ENCODE peak calls at places on chromosomes 12 and 14, in five cellular contexts. C is activated effector memory CD4-positive, alpha-beta T cell treated with Interleukin-2 at 50 U/mL for 16 hours; K is EL; Y is activated CD4-positive, alpha-beta memory T cell treated with anti-CD3 and anti-CD28 coated beads for 36 hours; R is stimulated activated effector memory CD8-positive, alpha-beta T cell treated with anti-CD3 and anti-CD28 coated beads, Interleukin-12 subunit alpha, Interleukin-12 subunit beta, amount 100 ng/mL, for 72 hours. Z is an unnamed sample.

GRCh38 chr14:90658541-90658967 is 157.7 kb downstream of the TTC7B start:
- DNase-seq in C (no peak), K (peak), Y (peak), R (no peak), Z (peak)

GRCh38 chr12:125015680-125016310 is 22.4 kb downstream of the BRI3BP start:
- DNase-seq in C (no peak), K (no peak), Y (no peak), R (no peak), Z (no peak)

GRCh38 chr14:60508707-60509437 is at the start of gene SIX6:
- DNase-seq in C (no peak), K (no peak), Y (peak), R (no peak), Z (no peak)

GRCh38 chr12:3632256-3633240 is 120.4 kb downstream of the CRACR2A start:
- DNase-seq in C (no peak), K (peak), Y (no peak), R (no peak), Z (no peak)

GRCh38 chr12:16555630-16556029 is 50.3 kb downstream of the LMO3 start:
- DNase-seq in C (no peak), K (no peak), Y (no peak), R (no peak), Z (peak)

GRCh38 chr12:93946542-93947150 is 201.7 kb upstream of the PLXNC1 start:
- DNase-seq in C (no peak), K (peak), Y (no peak), R (no peak), Z (peak)

GRCh38 chr12:32063796-32064195 is 42.9 kb upstream of the BICD1 start:
- DNase-seq in C (no peak), K (no peak), Y (no peak), R (no peak), Z (no peak)

GRCh38 chr14:72907886-72908285 is 14.0 kb upstream of the DPF3 start:
- DNase-seq in C (no peak), K (peak), Y (no peak), R (no peak), Z (peak)

GRCh38 chr14:96844857-96845570 is 47.8 kb downstream of the VRK1 start:
- DNase-seq in C (no peak), K (no peak), Y (no peak), R (no peak), Z (no peak)

GRCh38 chr12:53365245-53365904 is 14.6 kb upstream of the SP1 start:
- DNase-seq in C (no peak), K (no peak), Y (no peak), R (no peak), Z (peak)

GRCh38 chr12:84272324-84272723 is 640.3 kb downstream of the SLC6A15 start:
- DNase-seq in C (no peak), K (no peak), Y (no peak), R (no peak), Z (no peak)

GRCh38 chr14:80930836-80931389 is 10.6 kb downstream of the CEP128 start:
- DNase-seq in C (peak), K (peak), Y (peak), R (peak), Z (peak)

GRCh38 chr14:72714094-72714493 is 179.8 kb downstream of the DPF3 start:
- DNase-seq in C (peak), K (no peak), Y (peak), R (peak), Z (no peak)

GRCh38 chr12:22215467-22216253 is 118.8 kb downstream of the ST8SIA1 start:
- DNase-seq in C (no peak), K (no peak), Y (no peak), R (no peak), Z (no peak)

GRCh38 chr12:129530517-129530916 is 373.3 kb downstream of the TMEM132D start:
- DNase-seq in C (no peak), K (no peak), Y (no peak), R (no peak), Z (no peak)

GRCh38 chr14:22391908-22392307 is 197.1 kb downstream of the DAD1 start:
- DNase-seq in C (no peak), K (peak), Y (no peak), R (no peak), Z (peak)

GRCh38 chr14:26448181-26448855 is 149.5 kb downstream of the NOVA1 start:
- DNase-seq in C (no peak), K (no peak), Y (no peak), R (no peak), Z (no peak)

GRCh38 chr12:130626601-130627000 is 89.5 kb downstream of the RIMBP2 start:
- DNase-seq in C (no peak), K (no peak), Y (no peak), R (no peak), Z (no peak)

GRCh38 chr12:39102474-39103209 is 197.3 kb upstream of the CPNE8 start:
- DNase-seq in C (no peak), K (no peak), Y (no peak), R (no peak), Z (no peak)

GRCh38 chr14:99590746-99591555 is 13.1 kb downstream of the CCDC85C start:
- DNase-seq in C (no peak), K (peak), Y (no peak), R (no peak), Z (peak)

GRCh38 chr12:105814283-105814682 is 324.5 kb downstream of the NUAK1 start:
- DNase-seq in C (no peak), K (no peak), Y (no peak), R (no peak), Z (no peak)

GRCh38 chr14:91390165-91390778 is 27.3 kb downstream of the CCDC88C start:
- DNase-seq in C (no peak), K (no peak), Y (peak), R (no peak), Z (no peak)

GRCh38 chr12:110549716-110550115 is 33.4 kb downstream of the PPTC7 start:
- DNase-seq in C (no peak), K (no peak), Y (no peak), R (no peak), Z (no peak)

GRCh38 chr14:23076785-23077408 is 18.0 kb downstream of the ACIN1 start:
- DNase-seq in C (no peak), K (peak), Y (no peak), R (no peak), Z (peak)

GRCh38 chr12:76259660-76260389 is 88.4 kb downstream of the BBS10 start:
- DNase-seq in C (no peak), K (peak), Y (no peak), R (no peak), Z (peak)

GRCh38 chr12:54033106-54033979 is 493 bp downstream of the HOXC5 start:
- DNase-seq in C (no peak), K (peak), Y (no peak), R (no peak), Z (no peak)

GRCh38 chr12:58877243-58877743 is 43.0 kb downstream of the LRIG3 start:
- DNase-seq in C (no peak), K (peak), Y (no peak), R (no peak), Z (peak)

GRCh38 chr12:9669019-9669326 is 540 bp upstream of the CLEC2D start:
- DNase-seq in C (no peak), K (no peak), Y (no peak), R (no peak), Z (no peak)

GRCh38 chr12:107875772-107876171 is 101.3 kb downstream of the ASCL4 start:
- DNase-seq in C (no peak), K (no peak), Y (no peak), R (no peak), Z (no peak)

GRCh38 chr12:26317942-26318565 is 122.7 kb downstream of the SSPN start:
- DNase-seq in C (no peak), K (peak), Y (no peak), R (no peak), Z (peak)

GRCh38 chr12:55757701-55758100 is 14.8 kb downstream of the GDF11 start:
- DNase-seq in C (no peak), K (no peak), Y (no peak), R (no peak), Z (no peak)

GRCh38 chr14:105420141-105420975 is 731 bp downstream of the MTA1 start:
- DNase-seq in C (no peak), K (no peak), Y (no peak), R (no peak), Z (no peak)